ENCODE peak calls at places on chromosomes 7 and 10, in five cellular contexts. One of them, this sample, is unnamed.

GRCh38 chr7:24700446-24701044 is 56.7 kb downstream of the GSDME start:
- DNase-seq in non-pigmented ciliary epithelial cell: peak
- DNase-seq in activated CD4-positive, alpha-beta T cell treated with anti-CD3 and anti-CD28 coated beads for 4 hours: no peak
- DNase-seq in B cell: no peak
- DNase-seq in progenitor cell of endocrine pancreas: no peak
- DNase-seq in this sample: no peak

GRCh38 chr7:11153694-11154093 is 180.0 kb downstream of the PHF14 start:
- DNase-seq in non-pigmented ciliary epithelial cell: no peak
- DNase-seq in activated CD4-positive, alpha-beta T cell treated with anti-CD3 and anti-CD28 coated beads for 4 hours: no peak
- DNase-seq in B cell: no peak
- DNase-seq in progenitor cell of endocrine pancreas: no peak
- DNase-seq in this sample: no peak

GRCh38 chr10:46514899-46515298 is 41.6 kb downstream of the GPRIN2 start:
- DNase-seq in non-pigmented ciliary epithelial cell: no peak
- DNase-seq in activated CD4-positive, alpha-beta T cell treated with anti-CD3 and anti-CD28 coated beads for 4 hours: no peak
- DNase-seq in B cell: no peak
- DNase-seq in progenitor cell of endocrine pancreas: peak
- DNase-seq in this sample: no peak

GRCh38 chr7:27947581-27948278 is 207.8 kb downstream of the TAX1BP1 start:
- DNase-seq in non-pigmented ciliary epithelial cell: no peak
- DNase-seq in activated CD4-positive, alpha-beta T cell treated with anti-CD3 and anti-CD28 coated beads for 4 hours: no peak
- DNase-seq in B cell: no peak
- DNase-seq in progenitor cell of endocrine pancreas: no peak
- DNase-seq in this sample: no peak

GRCh38 chr7:142300689-142301088 is 42.8 kb upstream of the PRSS58 start:
- DNase-seq in non-pigmented ciliary epithelial cell: no peak
- DNase-seq in activated CD4-positive, alpha-beta T cell treated with anti-CD3 and anti-CD28 coated beads for 4 hours: peak
- DNase-seq in B cell: no peak
- DNase-seq in progenitor cell of endocrine pancreas: no peak
- DNase-seq in this sample: peak

GRCh38 chr10:72784551-72785421 is 92.8 kb downstream of the MCU start:
- DNase-seq in non-pigmented ciliary epithelial cell: peak
- DNase-seq in activated CD4-positive, alpha-beta T cell treated with anti-CD3 and anti-CD28 coated beads for 4 hours: no peak
- DNase-seq in B cell: no peak
- DNase-seq in progenitor cell of endocrine pancreas: no peak
- DNase-seq in this sample: no peak

GRCh38 chr7:70693690-70694356 is 438.1 kb upstream of the GALNT17 start:
- DNase-seq in non-pigmented ciliary epithelial cell: no peak
- DNase-seq in activated CD4-positive, alpha-beta T cell treated with anti-CD3 and anti-CD28 coated beads for 4 hours: peak
- DNase-seq in B cell: peak
- DNase-seq in progenitor cell of endocrine pancreas: peak
- DNase-seq in this sample: peak

GRCh38 chr10:62491597-62491996 is 117.4 kb downstream of the ZNF365 start:
- DNase-seq in non-pigmented ciliary epithelial cell: no peak
- DNase-seq in activated CD4-positive, alpha-beta T cell treated with anti-CD3 and anti-CD28 coated beads for 4 hours: no peak
- DNase-seq in B cell: no peak
- DNase-seq in progenitor cell of endocrine pancreas: no peak
- DNase-seq in this sample: no peak

GRCh38 chr10:70296406-70296899 is 12.6 kb upstream of the NPFFR1 start:
- DNase-seq in non-pigmented ciliary epithelial cell: peak
- DNase-seq in activated CD4-positive, alpha-beta T cell treated with anti-CD3 and anti-CD28 coated beads for 4 hours: no peak
- DNase-seq in B cell: no peak
- DNase-seq in progenitor cell of endocrine pancreas: no peak
- DNase-seq in this sample: no peak

GRCh38 chr7:118183254-118183585 is 744 bp upstream of the LSM8 start:
- DNase-seq in non-pigmented ciliary epithelial cell: no peak
- DNase-seq in activated CD4-positive, alpha-beta T cell treated with anti-CD3 and anti-CD28 coated beads for 4 hours: no peak
- DNase-seq in B cell: no peak
- DNase-seq in progenitor cell of endocrine pancreas: no peak
- DNase-seq in this sample: no peak

GRCh38 chr10:46042527-46042926 is 3.5 kb downstream of the MSMB start:
- DNase-seq in non-pigmented ciliary epithelial cell: no peak
- DNase-seq in activated CD4-positive, alpha-beta T cell treated with anti-CD3 and anti-CD28 coated beads for 4 hours: no peak
- DNase-seq in B cell: no peak
- DNase-seq in progenitor cell of endocrine pancreas: no peak
- DNase-seq in this sample: no peak